ENCODE peak calls at places on chromosomes 5 and 9, in ten cellular contexts. One of them, this sample, is unnamed.

GRCh38 chr9:85639675-85640186 is 102.0 kb downstream of the AGTPBP1 start:
- DNase-seq in tibial artery: no peak
- DNase-seq in neural progenitor cell: no peak
- DNase-seq in Panc1: no peak
- DNase-seq in ovary: no peak
- DNase-seq in uterus: no peak
- DNase-seq in vagina: no peak
- DNase-seq in choroid plexus epithelial cell: no peak
- DNase-seq in astrocyte of the spinal cord: no peak
- DNase-seq in lung: no peak
- DNase-seq in this sample: no peak

GRCh38 chr9:131709741-131710499 is 30.0 kb downstream of the RAPGEF1 start:
- DNase-seq in Panc1: no peak
- DNase-seq in vagina: no peak
- DNase-seq in tibial artery: no peak
- DNase-seq in choroid plexus epithelial cell: peak
- DNase-seq in lung: no peak
- DNase-seq in uterus: no peak
- DNase-seq in ovary: no peak
- DNase-seq in neural progenitor cell: peak
- DNase-seq in astrocyte of the spinal cord: peak
- DNase-seq in this sample: peak

GRCh38 chr5:21802869-21803490 is 1050.2 kb downstream of the CDH12 start:
- DNase-seq in neural progenitor cell: peak
- DNase-seq in choroid plexus epithelial cell: peak
- DNase-seq in astrocyte of the spinal cord: peak
- DNase-seq in tibial artery: no peak
- DNase-seq in ovary: no peak
- DNase-seq in uterus: no peak
- DNase-seq in Panc1: peak
- DNase-seq in lung: no peak
- DNase-seq in vagina: no peak
- DNase-seq in this sample: peak

GRCh38 chr9:77569335-77569734 is 78.8 kb downstream of the GNA14 start:
- DNase-seq in tibial artery: no peak
- DNase-seq in uterus: no peak
- DNase-seq in lung: no peak
- DNase-seq in Panc1: no peak
- DNase-seq in neural progenitor cell: no peak
- DNase-seq in vagina: no peak
- DNase-seq in choroid plexus epithelial cell: no peak
- DNase-seq in astrocyte of the spinal cord: no peak
- DNase-seq in ovary: no peak
- DNase-seq in this sample: no peak

GRCh38 chr5:76947064-76947463 is 5.8 kb upstream of the CRHBP start:
- DNase-seq in uterus: no peak
- DNase-seq in neural progenitor cell: no peak
- DNase-seq in astrocyte of the spinal cord: no peak
- DNase-seq in Panc1: no peak
- DNase-seq in ovary: no peak
- DNase-seq in lung: no peak
- DNase-seq in tibial artery: no peak
- DNase-seq in choroid plexus epithelial cell: no peak
- DNase-seq in vagina: no peak
- DNase-seq in this sample: no peak

GRCh38 chr5:149387982-149388381 is 8.9 kb upstream of the IL17B start:
- DNase-seq in lung: no peak
- DNase-seq in uterus: peak
- DNase-seq in tibial artery: no peak
- DNase-seq in choroid plexus epithelial cell: peak
- DNase-seq in vagina: no peak
- DNase-seq in ovary: peak
- DNase-seq in astrocyte of the spinal cord: peak
- DNase-seq in Panc1: no peak
- DNase-seq in neural progenitor cell: no peak
- DNase-seq in this sample: no peak

GRCh38 chr5:9947944-9948343 is 301.7 kb downstream of the ATPSCKMT start:
- DNase-seq in tibial artery: no peak
- DNase-seq in choroid plexus epithelial cell: no peak
- DNase-seq in ovary: no peak
- DNase-seq in lung: no peak
- DNase-seq in vagina: no peak
- DNase-seq in uterus: no peak
- DNase-seq in astrocyte of the spinal cord: no peak
- DNase-seq in Panc1: no peak
- DNase-seq in neural progenitor cell: no peak
- DNase-seq in this sample: no peak

GRCh38 chr9:136690841-136691261 is 3.6 kb upstream of the AGPAT2 start:
- DNase-seq in Panc1: no peak
- DNase-seq in choroid plexus epithelial cell: peak
- DNase-seq in uterus: no peak
- DNase-seq in astrocyte of the spinal cord: no peak
- DNase-seq in vagina: no peak
- DNase-seq in neural progenitor cell: no peak
- DNase-seq in lung: no peak
- DNase-seq in ovary: no peak
- DNase-seq in tibial artery: no peak
- DNase-seq in this sample: no peak

GRCh38 chr9:122130837-122131236 is 28.7 kb downstream of the NDUFA8 start:
- DNase-seq in choroid plexus epithelial cell: no peak
- DNase-seq in vagina: no peak
- DNase-seq in lung: no peak
- DNase-seq in neural progenitor cell: no peak
- DNase-seq in astrocyte of the spinal cord: no peak
- DNase-seq in tibial artery: no peak
- DNase-seq in ovary: no peak
- DNase-seq in uterus: no peak
- DNase-seq in Panc1: no peak
- DNase-seq in this sample: no peak

GRCh38 chr5:84344788-84345187 is 39.9 kb downstream of the EDIL3 start:
- DNase-seq in uterus: no peak
- DNase-seq in tibial artery: no peak
- DNase-seq in lung: no peak
- DNase-seq in choroid plexus epithelial cell: no peak
- DNase-seq in neural progenitor cell: no peak
- DNase-seq in astrocyte of the spinal cord: no peak
- DNase-seq in vagina: no peak
- DNase-seq in ovary: no peak
- DNase-seq in Panc1: no peak
- DNase-seq in this sample: no peak

GRCh38 chr9:91433180-91433579 is 9.5 kb upstream of the NFIL3 start:
- DNase-seq in vagina: no peak
- DNase-seq in neural progenitor cell: no peak
- DNase-seq in Panc1: peak
- DNase-seq in uterus: no peak
- DNase-seq in lung: no peak
- DNase-seq in astrocyte of the spinal cord: peak
- DNase-seq in ovary: no peak
- DNase-seq in choroid plexus epithelial cell: peak
- DNase-seq in tibial artery: no peak
- DNase-seq in this sample: peak

GRCh38 chr5:141846031-141846430 is 32.2 kb downstream of the PCDH1 start:
- DNase-seq in choroid plexus epithelial cell: peak
- DNase-seq in Panc1: no peak
- DNase-seq in uterus: no peak
- DNase-seq in tibial artery: no peak
- DNase-seq in neural progenitor cell: peak
- DNase-seq in ovary: no peak
- DNase-seq in lung: no peak
- DNase-seq in astrocyte of the spinal cord: peak
- DNase-seq in vagina: no peak
- DNase-seq in this sample: no peak

GRCh38 chr9:14437336-14438231 is 123.6 kb upstream of the NFIB start:
- DNase-seq in ovary: no peak
- DNase-seq in lung: no peak
- DNase-seq in choroid plexus epithelial cell: no peak
- DNase-seq in Panc1: no peak
- DNase-seq in neural progenitor cell: no peak
- DNase-seq in uterus: peak
- DNase-seq in astrocyte of the spinal cord: no peak
- DNase-seq in vagina: no peak
- DNase-seq in tibial artery: no peak
- DNase-seq in this sample: no peak

GRCh38 chr9:137175345-137175961 is 3.6 kb upstream of the TMEM210 start:
- DNase-seq in tibial artery: no peak
- DNase-seq in uterus: no peak
- DNase-seq in astrocyte of the spinal cord: no peak
- DNase-seq in ovary: no peak
- DNase-seq in vagina: no peak
- DNase-seq in lung: no peak
- DNase-seq in neural progenitor cell: peak
- DNase-seq in Panc1: no peak
- DNase-seq in choroid plexus epithelial cell: no peak
- DNase-seq in this sample: no peak

GRCh38 chr5:135482383-135482933 is 30.3 kb upstream of the TIFAB start:
- DNase-seq in Panc1: no peak
- DNase-seq in tibial artery: peak
- DNase-seq in uterus: no peak
- DNase-seq in astrocyte of the spinal cord: no peak
- DNase-seq in neural progenitor cell: peak
- DNase-seq in lung: no peak
- DNase-seq in choroid plexus epithelial cell: no peak
- DNase-seq in ovary: no peak
- DNase-seq in vagina: no peak
- DNase-seq in this sample: no peak

DNA sequence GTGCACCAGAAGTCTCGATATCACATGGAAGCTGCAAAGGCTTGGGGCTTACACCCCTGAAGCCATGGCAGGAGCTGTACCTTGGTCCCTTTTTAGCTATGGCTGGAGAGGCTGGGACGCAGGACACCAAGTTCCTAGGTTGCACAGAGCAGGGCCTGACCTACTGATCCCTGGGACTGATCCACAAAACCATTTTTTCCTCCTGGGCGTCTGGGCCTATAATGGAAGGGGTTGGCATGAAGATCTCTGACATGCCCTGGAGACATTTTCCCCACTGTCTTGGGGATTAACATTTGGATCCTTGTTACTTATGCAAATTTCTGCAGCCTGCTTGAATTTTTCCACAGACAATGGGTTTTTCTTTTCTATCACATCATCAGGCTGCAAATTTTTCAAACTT is 286.7 kb upstream of the PTPRD start:
- DNase-seq in neural progenitor cell: no peak
- DNase-seq in vagina: no peak
- DNase-seq in lung: no peak
- DNase-seq in Panc1: no peak
- DNase-seq in tibial artery: no peak
- DNase-seq in choroid plexus epithelial cell: no peak
- DNase-seq in astrocyte of the spinal cord: no peak
- DNase-seq in uterus: no peak
- DNase-seq in ovary: no peak
- DNase-seq in this sample: no peak
- H3K4me3 ChIP-seq in neural progenitor cell: no peak
- H3K4me3 ChIP-seq in vagina: no peak
- H3K4me3 ChIP-seq in lung: no peak
- H3K4me3 ChIP-seq in Panc1: no peak
- H3K4me3 ChIP-seq in tibial artery: no peak
- H3K4me3 ChIP-seq in choroid plexus epithelial cell: no peak
- H3K4me3 ChIP-seq in astrocyte of the spinal cord: no peak
- H3K4me3 ChIP-seq in uterus: no peak
- H3K4me3 ChIP-seq in ovary: no peak
- H3K4me3 ChIP-seq in this sample: no peak

GRCh38 chr9:24614070-24614469 is 68.4 kb upstream of the IZUMO3 start:
- DNase-seq in uterus: no peak
- DNase-seq in tibial artery: no peak
- DNase-seq in lung: no peak
- DNase-seq in astrocyte of the spinal cord: peak
- DNase-seq in vagina: no peak
- DNase-seq in ovary: no peak
- DNase-seq in neural progenitor cell: peak
- DNase-seq in choroid plexus epithelial cell: no peak
- DNase-seq in Panc1: no peak
- DNase-seq in this sample: no peak
- TF ChIP-seq CTCF in uterus: no peak
- TF ChIP-seq CTCF in tibial artery: no peak
- TF ChIP-seq CTCF in lung: no peak
- TF ChIP-seq CTCF in astrocyte of the spinal cord: peak
- TF ChIP-seq CTCF in vagina: no peak
- TF ChIP-seq CTCF in ovary: no peak
- TF ChIP-seq CTCF in neural progenitor cell: peak
- TF ChIP-seq CTCF in choroid plexus epithelial cell: no peak
- TF ChIP-seq CTCF in Panc1: peak
- TF ChIP-seq CTCF in this sample: no peak

DNA sequence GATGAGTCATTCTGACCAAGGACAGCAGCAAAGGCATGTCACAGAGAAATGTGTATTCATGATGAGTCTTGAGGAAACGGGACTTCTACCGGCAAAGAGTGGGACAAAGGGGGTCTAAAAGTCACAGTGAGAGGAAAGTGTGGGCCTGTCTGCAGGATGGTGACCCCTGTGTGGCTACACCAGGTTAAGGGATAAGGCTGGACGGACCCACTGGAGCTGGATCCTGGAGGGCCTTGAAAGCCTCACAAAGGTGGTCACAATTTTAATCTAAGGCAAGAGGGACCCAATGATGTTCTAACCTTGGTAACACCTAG is 176.5 kb downstream of the CDK5RAP2 start:
- DNase-seq in Panc1: no peak
- DNase-seq in ovary: no peak
- DNase-seq in tibial artery: no peak
- DNase-seq in choroid plexus epithelial cell: no peak
- DNase-seq in uterus: no peak
- DNase-seq in lung: no peak
- DNase-seq in neural progenitor cell: no peak
- DNase-seq in astrocyte of the spinal cord: no peak
- DNase-seq in vagina: no peak
- DNase-seq in this sample: no peak
- H3K4me3 ChIP-seq in Panc1: no peak
- H3K4me3 ChIP-seq in ovary: no peak
- H3K4me3 ChIP-seq in tibial artery: no peak
- H3K4me3 ChIP-seq in choroid plexus epithelial cell: no peak
- H3K4me3 ChIP-seq in uterus: no peak
- H3K4me3 ChIP-seq in lung: no peak
- H3K4me3 ChIP-seq in neural progenitor cell: no peak
- H3K4me3 ChIP-seq in astrocyte of the spinal cord: no peak
- H3K4me3 ChIP-seq in vagina: no peak
- H3K4me3 ChIP-seq in this sample: no peak

DNA sequence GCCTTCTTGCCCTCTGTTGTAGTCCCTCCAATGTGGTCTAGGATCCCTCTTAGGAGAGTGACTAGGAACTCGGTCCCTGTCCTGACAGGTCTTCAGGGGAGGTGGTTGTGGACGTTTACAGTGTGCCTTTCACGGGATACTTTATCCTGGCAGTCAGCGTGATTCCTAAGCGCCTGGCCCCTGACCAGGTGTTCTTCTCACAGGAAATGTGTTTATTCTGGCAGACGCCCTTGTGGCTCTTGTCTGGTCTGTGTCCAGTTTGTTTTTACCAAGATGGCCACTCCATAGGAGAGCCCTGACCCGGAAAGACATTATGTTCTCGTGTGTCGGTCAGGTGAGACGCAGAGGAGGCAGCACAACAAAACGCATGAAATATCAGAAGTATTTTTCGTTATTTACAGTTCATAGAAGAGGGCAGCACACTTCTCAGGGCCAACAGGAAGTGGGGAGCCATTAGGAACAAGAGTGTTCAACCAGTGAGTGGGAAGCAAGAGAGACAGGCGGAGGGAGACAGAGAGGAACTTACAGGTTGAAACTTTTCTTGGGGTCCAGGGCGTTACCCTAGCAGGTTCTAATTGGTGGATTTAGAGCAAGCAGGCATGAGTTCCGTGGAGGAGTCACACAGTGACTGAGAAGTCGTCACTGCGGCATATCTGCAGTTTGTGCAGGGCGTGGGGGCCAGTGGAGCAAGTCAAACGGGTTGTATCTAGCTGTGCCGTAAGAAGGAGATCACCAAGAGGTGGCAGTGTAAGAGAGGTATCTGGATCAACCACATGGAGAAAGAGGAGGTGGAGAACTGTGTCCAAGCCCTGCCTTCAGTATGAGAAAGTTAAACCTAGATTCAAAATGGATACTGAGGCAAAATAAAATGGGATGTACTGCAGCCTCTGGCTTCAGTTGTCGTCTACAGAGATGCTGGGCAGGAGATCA is 412.9 kb downstream of the ZSWIM6 start:
- DNase-seq in choroid plexus epithelial cell: no peak
- DNase-seq in vagina: no peak
- DNase-seq in Panc1: no peak
- DNase-seq in astrocyte of the spinal cord: no peak
- DNase-seq in ovary: no peak
- DNase-seq in tibial artery: no peak
- DNase-seq in neural progenitor cell: no peak
- DNase-seq in lung: no peak
- DNase-seq in uterus: no peak
- DNase-seq in this sample: no peak
- TF ChIP-seq CTCF in choroid plexus epithelial cell: no peak
- TF ChIP-seq CTCF in vagina: no peak
- TF ChIP-seq CTCF in Panc1: no peak
- TF ChIP-seq CTCF in astrocyte of the spinal cord: no peak
- TF ChIP-seq CTCF in ovary: no peak
- TF ChIP-seq CTCF in tibial artery: no peak
- TF ChIP-seq CTCF in neural progenitor cell: peak
- TF ChIP-seq CTCF in lung: no peak
- TF ChIP-seq CTCF in uterus: no peak
- TF ChIP-seq CTCF in this sample: no peak

This sample was measured in GM12865.